ENCODE peak calls at places on chromosome 5, in ten cellular contexts. L, F, E, I, Z, K, T, H, N and J are unnamed samples.

GRCh38 chr5:136799806-136800372 is 434.5 kb upstream of the TRPC7 start:
- DNase-seq in L (no peak), F (no peak), E (no peak), I (no peak), Z (no peak), K (no peak), T (no peak), H (no peak), N (no peak), J (no peak)

GRCh38 chr5:88665750-88666215 is 217.2 kb downstream of the MEF2C start:
- DNase-seq in L (no peak), F (no peak), E (no peak), I (no peak), Z (no peak), K (no peak), T (no peak), H (no peak), N (no peak), J (no peak)

GRCh38 chr5:137176126-137176525 is 323.0 kb downstream of the SPOCK1 start:
- DNase-seq in L (no peak), F (no peak), E (no peak), I (no peak), Z (no peak), K (no peak), T (no peak), H (no peak), N (no peak), J (no peak)

GRCh38 chr5:133900498-133901270 is 67.7 kb downstream of the C5orf15 start:
- DNase-seq in L (no peak), F (no peak), E (no peak), I (no peak), Z (no peak), K (no peak), T (no peak), H (no peak), N (no peak), J (no peak)

GRCh38 chr5:54446169-54446786 is 9.2 kb upstream of the HSPB3 start:
- DNase-seq in L (no peak), F (no peak), E (no peak), I (no peak), Z (no peak), K (no peak), T (no peak), H (no peak), N (no peak), J (no peak)

GRCh38 chr5:66248874-66249273 is 104.8 kb downstream of the SREK1 start:
- DNase-seq in L (no peak), F (no peak), E (no peak), I (no peak), Z (no peak), K (no peak), T (no peak), H (no peak), N (no peak), J (no peak)

GRCh38 chr5:179436321-179437122 is 91.3 kb upstream of the ADAMTS2 start:
- DNase-seq in L (no peak), F (no peak), E (no peak), I (no peak), Z (no peak), K (peak; percentile 45), T (peak; percentile 59), H (no peak), N (no peak), J (no peak)

GRCh38 chr5:73448451-73449136 is at the start of gene FOXD1:
- DNase-seq in L (peak; percentile 66), F (peak; percentile 88), E (peak; percentile 32), I (peak; percentile 58), Z (peak; percentile 45), K (peak; percentile 75), T (peak; percentile 89), H (peak; percentile 72), N (no peak), J (peak; percentile 31)

GRCh38 chr5:93579561-93580386 is 1.2 kb downstream of the NR2F1-AS1 start:
- DNase-seq in L (peak; percentile 65), F (peak; percentile 83), E (no peak), I (no peak), Z (no peak), K (peak; percentile 72), T (peak; percentile 79), H (no peak), N (no peak), J (no peak)

GRCh38 chr5:95907067-95907705 is 54.5 kb downstream of the ELL2 start:
- DNase-seq in L (no peak), F (no peak), E (no peak), I (no peak), Z (no peak), K (no peak), T (no peak), H (no peak), N (no peak), J (no peak)

GRCh38 chr5:141664733-141665461 is 13.7 kb upstream of the FCHSD1 start:
- DNase-seq in L (peak; percentile 73), F (peak; percentile 94), E (peak; percentile 56), I (peak; percentile 86), Z (peak; percentile 91), K (peak; percentile 84), T (peak; percentile 93), H (peak; percentile 76), N (peak; percentile 31), J (peak; percentile 81)

GRCh38 chr5:66307647-66308257 is 163.7 kb downstream of the SREK1 start:
- DNase-seq in L (peak; percentile 69), F (no peak), E (peak; percentile 61), I (no peak), Z (no peak), K (no peak), T (no peak), H (no peak), N (no peak), J (no peak)

GRCh38 chr5:56233230-56233629 is at the start of gene ANKRD55:
- DNase-seq in L (no peak), F (no peak), E (no peak), I (no peak), Z (no peak), K (no peak), T (no peak), H (no peak), N (no peak), J (no peak)

GRCh38 chr5:144121577-144121976 is 48.9 kb downstream of the YIPF5 start:
- DNase-seq in L (peak; percentile 87), F (no peak), E (no peak), I (no peak), Z (no peak), K (no peak), T (no peak), H (no peak), N (no peak), J (no peak)

GRCh38 chr5:39108987-39109386 is 34.8 kb upstream of the RICTOR start:
- DNase-seq in L (no peak), F (no peak), E (no peak), I (no peak), Z (no peak), K (no peak), T (no peak), H (no peak), N (no peak), J (no peak)
- H3K4me3 ChIP-seq in L (no peak overlapping the region), F (no peak overlapping the region), E (no peak overlapping the region), I (no peak overlapping the region), Z (no peak overlapping the region), K (no peak overlapping the region), T (no peak overlapping the region), H (no peak overlapping the region), N (no peak overlapping the region), J (no peak overlapping the region)

DNA sequence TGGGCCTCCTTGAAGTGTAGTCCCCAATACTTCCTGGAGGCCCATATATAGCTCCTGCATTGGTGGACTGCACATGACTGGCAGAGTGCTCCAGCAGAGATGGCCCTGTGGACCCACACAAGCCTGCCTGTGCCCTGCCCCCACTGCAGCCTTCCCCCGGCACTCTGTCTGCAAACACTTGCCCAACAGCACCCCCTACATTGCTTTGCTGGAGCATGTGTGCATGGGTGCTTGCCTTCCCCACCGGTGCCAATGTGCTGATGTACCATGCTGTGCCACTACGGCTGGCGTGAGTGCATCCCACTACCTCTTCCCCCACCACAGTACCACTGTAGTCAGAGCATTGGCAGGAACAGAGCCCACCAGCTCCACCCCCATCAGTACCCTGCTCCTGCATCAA is 563.6 kb upstream of the CTNND2 start:
- DNase-seq in L (no peak), F (no peak), E (no peak), I (no peak), Z (no peak), K (no peak), T (peak; percentile 58), H (no peak), N (no peak), J (peak; percentile 18)
- TF ChIP-seq POLR2A in L (no peak), F (no peak), E (no peak), I (no peak), Z (no peak), K (no peak), T (no peak), H (no peak), N (no peak), J (no peak)

DNA sequence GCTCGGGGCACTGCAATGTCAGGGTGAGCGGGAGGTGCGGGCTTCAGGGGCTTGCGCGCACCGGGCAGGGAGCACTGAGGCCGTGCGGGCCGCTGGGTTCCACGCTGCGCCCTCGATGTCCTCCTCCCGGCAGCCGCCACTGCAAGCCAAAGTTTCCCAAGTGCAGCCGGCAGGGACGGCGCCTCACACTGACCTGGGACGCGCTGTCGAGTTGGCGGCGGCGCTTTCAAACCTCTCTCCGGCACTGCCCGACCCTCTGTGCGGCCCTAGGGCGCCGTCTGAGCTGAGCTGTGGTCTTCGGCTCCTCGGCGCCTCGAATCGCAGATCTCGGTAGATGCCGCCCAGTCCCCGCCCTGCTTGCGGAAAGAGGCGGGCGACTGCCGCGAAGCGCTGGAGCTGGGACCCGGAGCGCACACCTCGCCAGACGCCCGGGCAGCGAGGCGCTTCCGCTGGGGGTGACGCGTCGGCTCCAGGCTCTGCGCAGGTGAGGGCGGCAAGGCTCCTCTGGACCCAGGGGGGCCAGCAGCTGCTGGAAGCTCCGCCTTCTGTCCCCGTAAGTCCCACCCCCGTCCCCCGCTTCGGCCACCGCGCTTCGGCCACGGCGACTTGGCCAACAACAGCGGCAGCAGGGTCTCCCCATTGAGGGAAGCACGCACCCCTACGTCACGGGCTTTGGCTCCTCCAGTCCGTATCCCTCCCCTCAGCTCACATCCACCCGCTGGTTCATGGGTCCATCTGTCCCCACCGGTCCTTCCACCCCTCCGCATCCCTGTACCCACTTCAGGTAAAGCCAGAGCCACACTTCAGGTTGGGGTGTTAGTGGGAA is at the start of gene ANKRD34B:
- DNase-seq in L (peak; percentile 10), F (peak; percentile 81), E (no peak), I (no peak), Z (no peak), K (no peak), T (peak; percentile 86), H (no peak), N (no peak), J (peak; percentile 83)
- TF ChIP-seq POLR2AphosphoS5 in L (no peak), F (no peak), E (no peak), I (no peak), Z (no peak), K (no peak), T (no peak), H (no peak), N (no peak), J (no peak)

DNA sequence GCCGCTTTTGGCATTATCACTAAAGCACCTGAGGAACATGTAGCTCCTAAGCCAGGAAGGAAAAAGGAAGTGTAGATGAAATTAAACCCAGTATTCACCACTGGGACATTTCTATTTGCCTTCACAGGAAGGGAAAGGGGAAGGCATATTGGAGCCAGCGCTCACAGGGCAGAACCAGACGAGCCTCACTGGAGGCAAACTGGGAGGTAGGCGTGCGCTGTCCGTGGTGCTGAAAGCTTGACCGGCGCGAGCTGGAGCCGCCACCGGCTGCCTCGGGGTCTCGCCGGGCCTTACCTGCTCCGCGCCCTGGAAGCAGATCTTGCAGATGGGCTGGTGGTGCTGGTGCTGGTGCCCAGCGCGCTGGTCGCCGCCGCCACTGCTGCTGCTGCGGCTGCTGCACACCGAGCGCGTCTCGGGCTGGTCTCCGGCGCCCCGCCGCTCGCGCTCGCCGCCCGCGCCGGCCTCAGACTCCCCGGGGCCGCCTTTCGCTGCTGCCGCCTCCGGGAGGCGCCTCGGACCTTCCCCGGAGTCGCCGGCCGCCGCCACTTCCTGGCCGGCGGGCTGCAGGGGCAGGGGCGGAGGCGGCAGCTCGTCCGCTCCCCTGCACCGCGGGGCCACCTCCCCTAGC is 732 bp downstream of the MARCHF11 start:
- DNase-seq in L (peak; percentile 60), F (peak; percentile 97), E (peak; percentile 4), I (peak; percentile 44), Z (peak; percentile 45), K (no peak), T (peak; percentile 71), H (no peak), N (no peak), J (peak; percentile 32)
- H3K4me3 ChIP-seq in L (no peak overlapping the region), F (peak overlapping the region; percentile 15), E (no peak overlapping the region), I (no peak overlapping the region), Z (peak overlapping the region; percentile 28), K (no peak overlapping the region), T (no peak overlapping the region), H (peak overlapping the region; percentile 32), N (no peak overlapping the region), J (peak overlapping the region; percentile 22)